ENCODE peak calls at places on chromosomes 5 and 9, in seven cellular contexts. M, O, S, Q, V, N and C are unnamed samples.

GRCh38 chr9:124271660-124272059 is 13.9 kb downstream of the NEK6 start:
- DNase-seq in M (peak), O (no peak), S (no peak), Q (no peak), V (no peak), N (no peak), C (no peak)

GRCh38 chr5:135304352-135305221 is 94.4 kb downstream of the MACROH2A1 start:
- DNase-seq in M (no peak), O (no peak), S (no peak), Q (no peak), V (no peak), N (no peak), C (no peak)

GRCh38 chr5:149060325-149060724 is 2.5 kb downstream of the SH3TC2 start:
- DNase-seq in M (peak), O (peak), S (no peak), Q (no peak), V (peak), N (no peak), C (no peak)

GRCh38 chr5:62886603-62887315 is 308.1 kb downstream of the LRRC70 start:
- DNase-seq in M (no peak), O (no peak), S (no peak), Q (no peak), V (no peak), N (no peak), C (no peak)

GRCh38 chr5:155150012-155150411 is 136.5 kb downstream of the KIF4B start:
- DNase-seq in M (no peak), O (no peak), S (no peak), Q (no peak), V (no peak), N (no peak), C (no peak)

GRCh38 chr9:90767523-90768100 is 34.0 kb upstream of the SYK start:
- DNase-seq in M (no peak), O (no peak), S (no peak), Q (no peak), V (peak), N (no peak), C (no peak)

GRCh38 chr5:132457371-132458225 is 33.0 kb downstream of the IRF1 start:
- DNase-seq in M (peak), O (no peak), S (no peak), Q (no peak), V (peak), N (peak), C (no peak)

GRCh38 chr5:11047051-11047450 is 286.0 kb upstream of the DAP start:
- DNase-seq in M (no peak), O (no peak), S (no peak), Q (no peak), V (no peak), N (no peak), C (no peak)

GRCh38 chr9:87713278-87713989 is 12.5 kb upstream of the CTSL start:
- DNase-seq in M (peak), O (peak), S (peak), Q (peak), V (peak), N (no peak), C (peak)

GRCh38 chr9:74975538-74975937 is 22.8 kb upstream of the C9orf40 start:
- DNase-seq in M (no peak), O (no peak), S (no peak), Q (no peak), V (no peak), N (no peak), C (no peak)

GRCh38 chr9:111630182-111631070 is 708 bp upstream of the DNAJC25 start:
- DNase-seq in M (no peak), O (no peak), S (no peak), Q (no peak), V (no peak), N (peak), C (no peak)

GRCh38 chr9:99594056-99594780 is 227.5 kb upstream of the NR4A3 start:
- DNase-seq in M (no peak), O (no peak), S (no peak), Q (no peak), V (no peak), N (no peak), C (no peak)

GRCh38 chr5:127599321-127599720 is 49.6 kb upstream of the CTXN3 start:
- DNase-seq in M (no peak), O (no peak), S (no peak), Q (no peak), V (no peak), N (no peak), C (no peak)

GRCh38 chr9:135358161-135358940 is 121.2 kb upstream of the PPP1R26 start:
- DNase-seq in M (no peak), O (no peak), S (no peak), Q (no peak), V (no peak), N (no peak), C (no peak)

GRCh38 chr9:93089481-93089991 is 6.5 kb upstream of the CARD19 start:
- DNase-seq in M (no peak), O (no peak), S (no peak), Q (peak), V (no peak), N (peak), C (no peak)

GRCh38 chr9:684950-685340 is 156.6 kb upstream of the DMRT1 start:
- DNase-seq in M (no peak), O (no peak), S (no peak), Q (no peak), V (peak), N (no peak), C (no peak)

GRCh38 chr9:38707885-38708640 is 11.9 kb downstream of the FAM240B start:
- DNase-seq in M (no peak), O (no peak), S (no peak), Q (no peak), V (no peak), N (no peak), C (no peak)

GRCh38 chr5:150473673-150474358 is 24.3 kb upstream of the RPS14 start:
- DNase-seq in M (no peak), O (no peak), S (peak), Q (no peak), V (no peak), N (no peak), C (peak)

GRCh38 chr9:115786321-115786720 is 367.3 kb upstream of the PAPPA start:
- DNase-seq in M (no peak), O (no peak), S (no peak), Q (no peak), V (peak), N (no peak), C (no peak)

GRCh38 chr5:83364322-83365299 is 106.9 kb upstream of the VCAN start:
- DNase-seq in M (no peak), O (no peak), S (no peak), Q (no peak), V (peak), N (no peak), C (no peak)

GRCh38 chr5:172078027-172078426 is 71.6 kb upstream of the FBXW11 start:
- DNase-seq in M (peak), O (no peak), S (no peak), Q (no peak), V (no peak), N (no peak), C (no peak)

GRCh38 chr5:1507016-1507375 is 16.8 kb downstream of the LPCAT1 start:
- DNase-seq in M (no peak), O (peak), S (no peak), Q (peak), V (no peak), N (no peak), C (no peak)

GRCh38 chr5:31626156-31626555 is 12.8 kb upstream of the PDZD2 start:
- DNase-seq in M (no peak), O (peak), S (peak), Q (no peak), V (no peak), N (no peak), C (no peak)

GRCh38 chr5:144418719-144419118 is 248.0 kb downstream of the KCTD16 start:
- DNase-seq in M (no peak), O (no peak), S (no peak), Q (no peak), V (no peak), N (no peak), C (no peak)

GRCh38 chr5:131622633-131623032 is 12.4 kb downstream of the RAPGEF6 start:
- DNase-seq in M (no peak), O (no peak), S (no peak), Q (no peak), V (peak), N (no peak), C (peak)

GRCh38 chr9:35792826-35793225 is 1.4 kb downstream of the NPR2 start:
- DNase-seq in M (no peak), O (no peak), S (no peak), Q (no peak), V (no peak), N (no peak), C (no peak)

GRCh38 chr5:142472306-142472951 is 147.6 kb upstream of the SPRY4 start:
- DNase-seq in M (no peak), O (no peak), S (no peak), Q (no peak), V (peak), N (no peak), C (no peak)

GRCh38 chr5:56853710-56854109 is 38.4 kb downstream of the MAP3K1 start:
- DNase-seq in M (no peak), O (no peak), S (no peak), Q (no peak), V (no peak), N (no peak), C (no peak)

DNA sequence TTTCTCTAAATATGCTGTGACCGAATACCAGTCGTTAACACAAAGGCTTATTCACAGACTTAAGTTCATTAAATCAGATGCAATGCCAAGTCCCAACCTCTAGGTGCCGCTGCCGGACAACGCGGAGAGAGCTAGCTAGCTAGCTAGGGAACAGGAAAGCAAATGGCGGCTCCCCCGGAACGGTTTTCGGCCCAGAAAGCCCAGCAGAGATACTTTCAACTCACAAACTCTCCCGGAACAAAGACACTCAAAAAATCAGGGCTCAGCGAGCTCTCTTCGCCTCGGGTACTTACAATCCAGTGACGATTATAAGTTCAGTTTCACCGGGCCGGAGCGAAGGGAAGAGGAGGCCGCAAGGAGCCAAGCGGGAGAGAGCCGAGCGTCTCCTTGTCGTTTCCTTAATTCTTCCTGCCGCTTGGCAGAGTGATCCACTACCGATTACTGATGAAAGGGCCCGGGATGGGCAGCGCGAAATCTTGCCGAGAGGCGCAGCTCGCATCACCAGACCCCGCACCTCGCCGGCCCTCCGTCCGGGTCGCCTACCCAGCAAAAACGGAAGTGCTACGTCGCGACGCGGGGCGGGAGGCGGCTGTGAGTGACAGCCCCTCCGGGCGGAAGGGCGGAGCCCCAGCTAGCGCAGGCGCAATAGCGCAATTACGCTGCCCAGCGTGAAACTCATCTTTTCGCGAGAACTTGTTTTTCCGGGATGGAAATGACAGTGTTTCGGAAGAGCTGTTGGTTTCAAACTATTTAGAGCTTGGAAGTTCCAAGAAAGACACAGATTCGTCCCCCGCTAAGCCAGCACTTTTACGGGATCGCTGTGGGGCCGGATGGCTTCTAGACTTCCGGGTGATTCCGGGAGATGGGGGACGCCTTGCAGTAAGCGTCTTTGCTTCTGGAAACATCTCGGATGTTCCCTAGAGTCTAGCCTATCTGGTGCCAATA is at the start of gene TAF7:
- DNase-seq in M (peak), O (peak), S (peak), Q (peak), V (peak), N (peak), C (peak)
- H3K4me3 ChIP-seq in M (peak), O (peak), S (peak), Q (peak), V (peak), N (peak), C (peak)

GRCh38 chr9:22227986-22228385 is 218.6 kb upstream of the DMRTA1 start:
- DNase-seq in M (no peak), O (no peak), S (no peak), Q (no peak), V (no peak), N (no peak), C (no peak)

GRCh38 chr9:22229069-22229468 is 217.6 kb upstream of the DMRTA1 start:
- DNase-seq in M (no peak), O (no peak), S (no peak), Q (no peak), V (no peak), N (no peak), C (no peak)

GRCh38 chr9:22232971-22233370 is 213.7 kb upstream of the DMRTA1 start:
- DNase-seq in M (no peak), O (no peak), S (no peak), Q (no peak), V (no peak), N (no peak), C (no peak)

GRCh38 chr9:22228542-22228941 is 218.1 kb upstream of the DMRTA1 start:
- DNase-seq in M (no peak), O (no peak), S (no peak), Q (no peak), V (peak), N (no peak), C (no peak)
- TF ChIP-seq CTCF in M (no peak), O (peak), S (no peak), Q (no peak), V (peak), N (peak), C (no peak)

GRCh38 chr9:125317704-125318103 is 56.1 kb downstream of the GAPVD1 start:
- DNase-seq in M (no peak), O (no peak), S (no peak), Q (no peak), V (no peak), N (no peak), C (no peak)

DNA sequence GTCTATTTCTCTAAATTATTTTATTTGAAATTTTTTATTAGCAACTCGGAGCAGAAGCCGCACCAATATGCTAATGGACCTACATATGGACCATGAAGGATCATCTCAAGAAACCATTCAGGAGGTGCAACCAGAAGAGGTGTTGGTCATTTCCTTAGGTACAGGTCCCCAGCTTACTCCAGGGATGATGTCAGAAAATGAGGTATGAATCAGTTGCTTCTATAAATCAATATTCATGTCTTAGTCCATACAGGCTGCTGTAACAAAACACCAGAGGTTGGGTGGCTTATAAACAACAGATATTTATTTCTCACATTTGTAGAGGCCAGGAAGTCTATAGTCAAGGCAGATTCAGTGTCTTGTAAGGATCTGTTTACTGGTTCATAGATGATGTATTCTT is 50.8 kb downstream of the GAPVD1 start:
- DNase-seq in M (no peak), O (no peak), S (no peak), Q (no peak), V (no peak), N (no peak), C (no peak)
- H3K4me3 ChIP-seq in M (no peak), O (no peak), S (no peak), Q (no peak), V (no peak), N (no peak), C (no peak)

GRCh38 chr5:109141499-109142200 is 268.1 kb downstream of the PJA2 start:
- DNase-seq in M (no peak), O (no peak), S (no peak), Q (no peak), V (peak), N (no peak), C (no peak)
- TF ChIP-seq CTCF in M (no peak), O (no peak), S (no peak), Q (no peak), V (peak), N (no peak), C (peak)

GRCh38 chr5:159207616-159208507 is 1.5 kb downstream of the RNF145 start:
- DNase-seq in M (peak), O (peak), S (peak), Q (peak), V (peak), N (peak), C (peak)

GRCh38 chr5:159207222-159207615 is 2.1 kb downstream of the RNF145 start:
- DNase-seq in M (no peak), O (no peak), S (no peak), Q (no peak), V (no peak), N (no peak), C (no peak)

GRCh38 chr5:159210306-159210722 is 961 bp upstream of the RNF145 start:
- DNase-seq in M (no peak), O (no peak), S (no peak), Q (no peak), V (no peak), N (no peak), C (no peak)

GRCh38 chr5:159209438-159210305 is at the start of gene RNF145:
- DNase-seq in M (peak), O (peak), S (peak), Q (peak), V (peak), N (peak), C (peak)

DNA sequence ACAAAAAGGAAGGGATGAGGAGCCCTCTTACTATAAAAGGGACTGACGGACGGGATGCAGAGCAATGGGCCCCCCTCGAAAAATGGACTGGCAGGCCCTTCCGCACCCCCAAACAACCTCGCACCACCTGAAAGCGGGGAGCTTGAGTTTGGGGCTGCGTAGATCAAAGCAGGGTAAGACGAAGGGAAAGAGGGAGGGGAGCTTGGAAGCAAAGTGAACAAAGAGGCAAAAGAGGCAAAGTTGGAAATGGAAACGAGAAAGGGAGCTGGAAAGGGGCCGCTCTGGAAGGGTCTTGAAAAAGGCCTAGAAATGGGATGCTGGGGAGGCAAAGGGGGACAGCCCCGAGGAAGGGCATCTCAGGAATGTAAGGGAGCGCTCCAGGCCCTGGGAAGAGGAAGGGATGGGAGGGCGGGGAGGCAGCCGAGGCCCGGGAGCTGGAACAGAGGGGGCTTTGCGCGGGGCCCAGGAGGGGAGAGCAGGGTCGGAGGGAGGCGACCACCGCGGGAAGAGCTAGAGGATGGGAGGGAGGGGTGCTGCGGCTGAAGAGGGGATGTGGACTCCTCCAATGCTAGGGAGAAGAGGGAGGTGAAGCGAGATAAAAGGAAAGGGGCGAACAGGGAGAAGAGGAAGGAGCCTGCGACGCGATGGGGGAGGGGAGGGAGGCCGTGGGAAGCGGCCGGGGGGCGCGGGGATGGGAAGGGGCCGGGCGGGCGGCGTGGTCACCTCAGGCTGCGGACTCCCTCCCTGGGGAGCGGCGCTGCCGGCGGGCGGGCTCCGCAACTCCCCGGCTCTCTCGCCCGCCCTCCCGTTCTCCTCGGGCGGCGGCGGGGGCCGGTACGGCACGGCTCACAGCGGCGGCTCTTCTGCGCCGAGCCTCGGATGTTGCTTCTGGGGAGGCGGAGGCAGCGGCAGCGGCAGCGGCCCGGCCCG is 580 bp downstream of the RNF145 start:
- DNase-seq in M (peak), O (peak), S (no peak), Q (peak), V (no peak), N (no peak), C (no peak)
- H3K4me3 ChIP-seq in M (peak), O (peak), S (peak), Q (peak), V (peak), N (peak), C (peak)

GRCh38 chr5:43560128-43560527 is 3.3 kb upstream of the PAIP1 start:
- DNase-seq in M (no peak), O (no peak), S (no peak), Q (no peak), V (peak), N (no peak), C (no peak)

GRCh38 chr5:43553381-43553780 is 3.5 kb downstream of the PAIP1 start:
- DNase-seq in M (no peak), O (no peak), S (no peak), Q (no peak), V (peak), N (no peak), C (no peak)

GRCh38 chr5:43556857-43557593 is at the start of gene PAIP1:
- DNase-seq in M (peak), O (peak), S (peak), Q (peak), V (peak), N (peak), C (peak)

GRCh38 chr5:43554497-43554896 is 2.4 kb downstream of the PAIP1 start:
- DNase-seq in M (no peak), O (no peak), S (no peak), Q (no peak), V (no peak), N (no peak), C (no peak)

DNA sequence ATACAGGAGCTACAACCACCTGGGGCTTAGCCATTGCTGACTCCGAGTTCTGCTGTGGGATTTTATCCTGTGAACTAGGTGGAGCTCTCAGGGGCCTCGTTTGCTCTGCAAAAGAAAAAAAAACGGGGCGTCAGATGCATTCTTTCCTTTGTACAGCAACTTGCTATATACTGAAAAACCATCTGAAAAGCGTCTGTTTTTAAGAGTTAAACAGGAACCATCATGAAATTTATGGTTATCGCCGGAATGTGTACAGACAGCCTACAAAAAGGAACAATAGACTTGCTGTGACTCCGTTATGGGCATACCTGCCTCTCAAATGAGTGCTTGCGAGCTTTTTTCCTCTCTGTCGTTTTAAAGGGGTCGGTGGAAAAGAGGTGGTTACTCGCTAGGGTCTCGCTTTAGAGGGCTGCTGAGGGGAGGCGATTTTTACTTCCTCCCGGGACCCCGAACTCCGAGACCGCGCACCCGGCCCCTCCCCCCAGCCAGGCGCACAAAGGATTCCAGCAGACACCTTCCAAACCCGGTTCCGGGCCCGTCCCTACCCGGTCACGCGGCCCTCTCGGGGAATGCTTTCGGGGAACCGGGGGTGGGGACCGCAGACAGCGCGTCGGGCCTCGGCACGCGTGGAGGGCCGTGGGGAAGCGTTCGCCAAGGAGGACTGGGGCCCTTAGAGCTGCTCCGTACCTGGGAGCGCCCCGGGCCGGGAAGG is 826 bp downstream of the PAIP1 start:
- DNase-seq in M (peak), O (peak), S (peak), Q (peak), V (peak), N (peak), C (no peak)
- TF ChIP-seq CTCF in M (no peak), O (no peak), S (no peak), Q (no peak), V (no peak), N (no peak), C (peak)